ENCODE peak calls at places on chromosomes 16 and 17, in seven cellular contexts. Z is HCT116, P is endothelial cell of umbilical vein, D is transverse colon, A is upper lobe of left lung, Q is prostate gland, U is suprapubic skin. R is an unnamed sample.
A peak's percentile ranks its signal among the peaks of the same experiment; 100 is the strongest.

GRCh38 chr17:8466873-8467272 is 31.2 kb downstream of the NDEL1 start:
- DNase-seq in D (no peak), Z (no peak), U (no peak), P (no peak), A (no peak), Q (no peak), R (no peak)

GRCh38 chr17:48442819-48443218 is 12.8 kb upstream of the SKAP1 start:
- DNase-seq in D (no peak), Q (no peak), A (no peak), Z (no peak), U (no peak), P (no peak), R (no peak)

GRCh38 chr16:85840801-85841200 is 41.3 kb downstream of the COX4I1 start:
- DNase-seq in P (no peak), A (no peak), Z (no peak), D (no peak), Q (no peak), U (peak; percentile 16), R (no peak)

GRCh38 chr17:49506282-49506681 is 11.2 kb downstream of the NGFR start:
- DNase-seq in Q (no peak), U (no peak), Z (no peak), A (no peak), P (no peak), D (no peak), R (no peak)

GRCh38 chr17:77208856-77209255 is 68.1 kb downstream of the SEC14L1 start:
- DNase-seq in U (no peak), D (no peak), Z (no peak), Q (no peak), A (no peak), P (no peak), R (no peak)

GRCh38 chr17:45221081-45221996 is at the start of gene FMNL1:
- DNase-seq in P (no peak), Q (no peak), Z (no peak), U (no peak), D (peak; percentile 75), A (peak; percentile 81), R (peak; percentile 68)

GRCh38 chr17:83046759-83047478 is 32.5 kb upstream of the METRNL start:
- DNase-seq in Q (no peak), A (no peak), D (no peak), Z (no peak), P (no peak), U (no peak), R (no peak)

GRCh38 chr16:88906020-88906419 is 39.6 kb upstream of the PABPN1L start:
- DNase-seq in P (no peak), Q (no peak), D (no peak), U (no peak), A (no peak), Z (no peak), R (no peak)

GRCh38 chr17:49708515-49709161 is 874 bp upstream of the SLC35B1 start:
- DNase-seq in Q (no peak), U (peak; percentile 71), D (no peak), Z (no peak), P (no peak), A (peak; percentile 24), R (no peak)

GRCh38 chr17:55341432-55341831 is 76.7 kb downstream of the HLF start:
- DNase-seq in Q (no peak), A (no peak), U (no peak), D (no peak), Z (no peak), P (no peak), R (no peak)

DNA sequence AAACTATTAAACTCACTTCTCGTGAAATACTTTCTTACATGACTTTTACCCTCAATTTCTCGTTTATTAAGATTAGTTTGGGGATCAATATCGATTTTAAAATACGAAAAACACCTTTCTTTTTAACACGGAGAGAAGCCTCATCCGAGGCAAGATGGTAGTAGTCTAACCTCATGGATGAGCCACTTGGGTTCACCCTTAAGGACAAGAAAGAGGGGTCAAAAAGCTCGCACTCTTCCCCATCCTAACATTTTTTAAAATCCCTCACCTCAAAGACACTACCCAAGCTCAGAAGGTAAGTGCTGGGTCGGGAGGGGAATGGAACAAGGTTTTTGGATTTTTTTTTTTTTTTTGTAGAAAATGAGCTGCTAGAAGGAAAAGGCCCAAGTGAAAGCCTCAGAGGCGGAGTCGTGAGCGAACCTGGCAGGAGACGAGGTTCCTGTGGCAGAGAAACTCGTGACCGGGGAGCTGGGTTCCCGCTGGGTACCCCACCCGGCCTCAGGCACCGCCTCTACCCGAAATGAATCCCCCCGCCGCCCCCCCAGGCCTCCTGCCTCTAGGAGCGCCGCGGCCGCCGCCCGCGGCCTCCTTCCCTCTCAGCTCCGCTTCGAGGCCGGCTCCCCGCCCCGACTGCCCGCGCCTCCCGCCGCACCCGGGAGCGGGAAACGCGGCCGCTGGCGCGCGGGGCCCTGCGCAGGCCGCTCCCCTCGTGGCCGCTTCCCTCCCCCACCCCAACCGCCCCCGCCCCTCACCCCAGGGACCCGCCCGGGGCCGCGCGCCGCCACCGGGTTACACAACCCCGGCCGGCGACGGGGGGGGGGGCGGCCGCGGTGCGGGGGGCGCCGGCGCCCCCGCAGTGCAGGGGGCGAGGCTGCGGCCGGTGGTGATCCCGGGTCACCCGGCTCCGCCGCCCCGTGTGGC is 1.6 kb downstream of the NUFIP2 start:
- DNase-seq in D (peak; percentile 72), A (peak; percentile 81), P (peak; percentile 46), Z (no peak), Q (peak; percentile 66), U (peak; percentile 88), R (peak; percentile 58)
- TF ChIP-seq POLR2AphosphoS5 in D (no peak), A (no peak), P (no peak), Z (no peak), Q (peak; percentile 40), U (no peak), R (no peak)

GRCh38 chr16:586645-587590 is 2.9 kb upstream of the RAB40C start:
- DNase-seq in Z (no peak), P (no peak), U (no peak), D (no peak), Q (no peak), A (no peak), R (no peak)
- TF ChIP-seq POLR2A in Z (no peak), P (peak; percentile 7), U (no peak), D (no peak), Q (no peak), A (peak; percentile 10), R (no peak)

DNA sequence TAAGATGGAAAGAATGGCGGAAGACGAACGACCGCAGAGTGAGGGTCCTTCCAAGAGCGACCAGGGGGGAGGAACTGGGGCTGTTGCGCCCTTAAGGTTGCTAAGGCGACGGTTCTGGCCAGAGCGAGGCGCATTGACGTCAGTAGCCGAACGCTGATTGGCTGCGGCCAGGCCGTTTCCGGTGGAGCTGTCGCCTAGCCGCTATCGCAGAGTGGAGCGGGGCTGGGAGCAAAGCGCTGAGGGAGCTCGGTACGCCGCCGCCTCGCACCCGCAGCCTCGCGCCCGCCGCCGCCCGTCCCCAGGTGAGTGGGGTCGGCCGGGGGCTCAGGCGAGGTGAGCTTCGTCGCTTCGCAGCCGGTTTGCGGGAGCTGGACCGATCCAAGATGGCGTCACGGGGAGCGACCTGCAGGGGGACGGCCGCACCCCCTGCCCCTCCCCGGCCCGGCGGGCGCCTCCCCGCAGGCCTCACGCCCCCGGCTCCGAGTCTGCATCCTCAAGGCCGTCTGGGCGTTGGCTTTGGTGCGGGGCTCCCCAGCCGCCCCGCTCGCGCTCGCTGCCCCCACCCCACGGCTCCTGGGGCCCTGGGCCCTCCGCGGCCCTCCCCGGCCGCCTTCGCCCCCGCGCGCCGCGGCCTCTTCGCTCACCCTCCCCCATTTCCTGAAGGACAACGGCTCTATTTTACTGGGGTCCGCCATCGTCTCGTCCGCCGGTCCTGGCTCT is at the start of gene PRKAR1A:
- DNase-seq in Q (peak; percentile 96), A (peak; percentile 95), Z (peak; percentile 94), U (peak; percentile 96), P (peak; percentile 95), D (peak; percentile 97), R (peak; percentile 95)
- TF ChIP-seq POLR2AphosphoS5 in Q (peak; percentile 92), A (peak; percentile 97), Z (peak; percentile 95), U (peak; percentile 90), P (peak; percentile 88), D (peak; percentile 88), R (peak; percentile 88)

GRCh38 chr17:27082023-27082774 is 211.7 kb upstream of the WSB1 start:
- DNase-seq in Q (no peak), Z (no peak), U (no peak), P (no peak), A (no peak), D (no peak), R (no peak)
- TF ChIP-seq POLR2A in Q (no peak), Z (no peak), U (no peak), P (no peak), A (no peak), D (no peak), R (no peak)